ENCODE peak calls at places on chromosomes 13 and 19, in six cellular contexts. E is PC-3; U is HEK293T; V is activated naive CD4-positive, alpha-beta T cell; H is Peyer's patch; S is skeletal muscle cell. N is an unnamed sample.

GRCh38 chr13:44952671-44953070 is 36.6 kb downstream of the NUFIP1 start:
- DNase-seq in S (no peak), U (no peak), H (no peak), V (no peak), E (no peak), N (no peak)

GRCh38 chr13:80408270-80408669 is 67.3 kb upstream of the SPRY2 start:
- DNase-seq in V (no peak), U (no peak), S (no peak), H (no peak), E (peak), N (no peak)

GRCh38 chr19:37361994-37362393 is 8.9 kb upstream of the ZNF527 start:
- DNase-seq in E (no peak), S (peak), H (no peak), V (no peak), U (no peak), N (no peak)

GRCh38 chr13:111338841-111339240 is 18.4 kb downstream of the TEX29 start:
- DNase-seq in V (no peak), E (no peak), U (no peak), H (no peak), S (no peak), N (no peak)

GRCh38 chr13:103671547-103671946 is 605.3 kb upstream of the SLC10A2 start:
- DNase-seq in S (no peak), E (no peak), H (no peak), V (no peak), U (no peak), N (no peak)

GRCh38 chr19:7603919-7604318 is 8.3 kb downstream of the CAMSAP3 start:
- DNase-seq in U (no peak), S (no peak), H (no peak), E (no peak), V (no peak), N (no peak)

GRCh38 chr19:47002106-47002766 is 17.4 kb upstream of the NPAS1 start:
- DNase-seq in E (no peak), V (no peak), U (no peak), S (no peak), H (no peak), N (no peak)

GRCh38 chr13:112770504-112770903 is 80.7 kb downstream of the ATP11A start:
- DNase-seq in S (no peak), E (no peak), U (no peak), V (no peak), H (no peak), N (no peak)

GRCh38 chr19:13016245-13016627 is 21.0 kb downstream of the NFIX start:
- DNase-seq in E (peak), V (no peak), U (no peak), H (no peak), S (no peak), N (no peak)

GRCh38 chr13:38008636-38009035 is 139.1 kb upstream of the TRPC4 start:
- DNase-seq in H (no peak), E (no peak), V (no peak), U (no peak), S (no peak), N (peak)

GRCh38 chr13:44448875-44449274 is 75.3 kb downstream of the SERP2 start:
- DNase-seq in E (no peak), S (no peak), H (no peak), V (no peak), U (no peak), N (no peak)

GRCh38 chr13:111565400-111565799 is 245.0 kb downstream of the TEX29 start:
- DNase-seq in U (no peak), H (no peak), E (no peak), S (no peak), V (no peak), N (no peak)

GRCh38 chr19:14479985-14480694 is 5.0 kb upstream of the PTGER1 start:
- DNase-seq in S (no peak), V (peak), E (peak), U (peak), H (peak), N (peak)

GRCh38 chr19:2428027-2428690 is 773 bp upstream of the TIMM13 start:
- DNase-seq in V (no peak), S (no peak), U (no peak), H (peak), E (no peak), N (peak)

GRCh38 chr13:45269204-45269603 is 68.4 kb upstream of the KCTD4 start:
- DNase-seq in V (no peak), E (peak), S (peak), U (no peak), H (no peak), N (peak)

GRCh38 chr19:51417107-51417806 is at the start of gene SIGLEC10:
- DNase-seq in S (no peak), E (peak), H (peak), V (no peak), U (no peak), N (no peak)

GRCh38 chr13:36999054-36999927 is at the start of gene ALG5:
- DNase-seq in U (peak), V (peak), S (peak), H (peak), E (peak), N (peak)

GRCh38 chr13:59755647-59756290 is 408.0 kb downstream of the DIAPH3 start:
- DNase-seq in E (peak), U (no peak), V (no peak), S (no peak), H (no peak), N (no peak)

GRCh38 chr13:109497917-109498316 is 288.5 kb downstream of the IRS2 start:
- DNase-seq in H (no peak), V (no peak), E (no peak), S (no peak), U (no peak), N (no peak)

GRCh38 chr13:95484052-95484451 is 68.5 kb upstream of the CLDN10 start:
- DNase-seq in E (no peak), U (no peak), S (no peak), H (no peak), V (no peak), N (no peak)

GRCh38 chr19:27972291-27973040 is 1240.5 kb downstream of the UQCRFS1 start:
- DNase-seq in V (no peak), U (no peak), E (peak), S (peak), H (no peak), N (peak)

GRCh38 chr19:55956431-55956830 is 8.8 kb downstream of the NLRP8 start:
- DNase-seq in V (no peak), H (no peak), E (peak), S (no peak), U (no peak), N (no peak)

GRCh38 chr13:84821261-84821660 is 939.0 kb upstream of the SLITRK1 start:
- DNase-seq in U (peak), V (no peak), E (no peak), S (no peak), H (no peak), N (no peak)

N was measured in kidney tubule cell.